ENCODE peak calls at places on chromosomes 6 and 20, in nine cellular contexts. K, U, S, X, Z, A, G, I and F are unnamed samples.

GRCh38 chr6:53741417-53741816 is 53.4 kb upstream of the LRRC1 start:
- DNase-seq in U (no peak), S (no peak), Z (no peak), G (no peak), A (no peak), X (no peak), I (no peak), K (no peak), F (no peak)

GRCh38 chr6:74277749-74278148 is 581.7 kb downstream of the CD109 start:
- DNase-seq in S (no peak), I (no peak), Z (no peak), A (peak; percentile 19), U (peak; percentile 85), G (no peak), K (no peak), X (no peak), F (no peak)

GRCh38 chr20:43938017-43938655 is 23.5 kb downstream of the TOX2 start:
- DNase-seq in S (no peak), U (peak; percentile 71), X (no peak), Z (no peak), I (no peak), A (no peak), K (no peak), G (no peak), F (no peak)

GRCh38 chr6:81894788-81895221 is 142.3 kb upstream of the TENT5A start:
- DNase-seq in U (peak; percentile 69), G (no peak), K (peak; percentile 7), A (no peak), X (peak; percentile 51), S (peak; percentile 88), I (peak; percentile 86), Z (no peak), F (peak; percentile 80)

GRCh38 chr20:7497985-7498384 is 442.3 kb downstream of the HAO1 start:
- DNase-seq in S (no peak), X (no peak), I (no peak), A (peak; percentile 94), G (peak; percentile 76), U (peak; percentile 57), K (no peak), Z (no peak), F (no peak)

GRCh38 chr6:51718533-51718932 is 368.9 kb downstream of the PKHD1 start:
- DNase-seq in I (no peak), Z (no peak), K (no peak), U (no peak), S (no peak), A (no peak), X (no peak), G (no peak), F (no peak)

GRCh38 chr6:148507774-148508173 is 165.1 kb downstream of the SASH1 start:
- DNase-seq in A (no peak), S (no peak), K (no peak), Z (no peak), I (no peak), U (no peak), G (no peak), X (no peak), F (no peak)

GRCh38 chr6:26260110-26260637 is 104.8 kb upstream of the BTN3A2 start:
- DNase-seq in A (no peak), G (no peak), Z (no peak), I (no peak), U (no peak), K (no peak), S (no peak), X (no peak), F (no peak)

GRCh38 chr20:25006431-25007167 is 14.0 kb upstream of the APMAP start:
- DNase-seq in G (no peak), K (no peak), X (peak; percentile 41), A (no peak), Z (no peak), S (no peak), U (no peak), I (peak; percentile 65), F (no peak)

GRCh38 chr6:79158856-79159516 is 75.5 kb downstream of the HMGN3 start:
- DNase-seq in S (no peak), A (no peak), K (no peak), X (no peak), I (no peak), G (peak; percentile 94), Z (no peak), U (peak; percentile 26), F (no peak)

GRCh38 chr6:149235130-149235561 is 82.4 kb upstream of the TAB2 start:
- DNase-seq in K (peak; percentile 76), A (peak; percentile 86), U (peak; percentile 98), X (no peak), I (no peak), Z (no peak), G (no peak), S (no peak), F (no peak)

GRCh38 chr6:31730631-31731086 is 1.6 kb upstream of the DDAH2 start:
- DNase-seq in G (no peak), A (no peak), Z (no peak), S (no peak), K (no peak), X (no peak), U (peak; percentile 35), I (no peak), F (no peak)

GRCh38 chr6:7684843-7685242 is 41.1 kb upstream of the BMP6 start:
- DNase-seq in S (no peak), K (no peak), G (no peak), A (no peak), Z (peak; percentile 65), U (no peak), I (no peak), X (no peak), F (no peak)

GRCh38 chr6:3075522-3076113 is 7.3 kb downstream of the RIPK1 start:
- DNase-seq in G (no peak), Z (peak; percentile 38), S (no peak), I (no peak), A (peak; percentile 18), U (peak; percentile 42), X (no peak), K (no peak), F (no peak)

GRCh38 chr6:64505312-64505711 is 869.7 kb downstream of the PHF3 start:
- DNase-seq in K (no peak), X (no peak), G (peak; percentile 27), Z (peak; percentile 63), S (no peak), A (no peak), U (no peak), I (no peak), F (no peak)

GRCh38 chr6:33988121-33989015 is 157.5 kb downstream of the GRM4 start:
- DNase-seq in S (no peak), A (no peak), U (no peak), K (no peak), Z (no peak), G (no peak), I (peak; percentile 76), X (no peak), F (no peak)

GRCh38 chr6:119138906-119139541 is 60.6 kb upstream of the FAM184A start:
- DNase-seq in G (no peak), S (no peak), A (no peak), X (no peak), K (no peak), I (peak; percentile 65), U (no peak), Z (no peak), F (no peak)

GRCh38 chr6:12119085-12119588 is 107.0 kb downstream of the HIVEP1 start:
- DNase-seq in K (no peak), A (no peak), X (no peak), Z (peak; percentile 10), S (no peak), U (no peak), G (peak; percentile 68), I (no peak), F (no peak)

GRCh38 chr6:144415014-144415413 is 129.9 kb downstream of the UTRN start:
- DNase-seq in U (peak; percentile 82), A (peak; percentile 48), Z (no peak), X (no peak), K (peak; percentile 36), I (no peak), S (no peak), G (peak; percentile 45), F (no peak)

GRCh38 chr6:99019341-99019740 is 71.6 kb upstream of the FBXL4 start:
- DNase-seq in A (no peak), Z (no peak), X (no peak), G (no peak), I (no peak), S (no peak), U (peak; percentile 26), K (peak; percentile 22), F (no peak)

GRCh38 chr20:52083627-52084232 is 107.8 kb downstream of the ZFP64 start:
- DNase-seq in K (peak; percentile 67), I (no peak), Z (peak; percentile 74), G (peak; percentile 50), A (peak; percentile 75), X (no peak), U (peak; percentile 72), S (peak; percentile 56), F (peak; percentile 65)

GRCh38 chr6:135159531-135159930 is 21.6 kb upstream of the MYB start:
- DNase-seq in K (no peak), U (peak; percentile 58), X (no peak), A (no peak), Z (no peak), I (no peak), S (no peak), G (no peak), F (no peak)

GRCh38 chr20:62719250-62719945 is 10.8 kb downstream of the NTSR1 start:
- DNase-seq in G (no peak), K (peak; percentile 65), U (peak; percentile 40), A (no peak), I (no peak), X (no peak), S (no peak), Z (no peak), F (no peak)

GRCh38 chr6:51057296-51057695 is 238.6 kb downstream of the TFAP2B start:
- DNase-seq in A (no peak), I (no peak), S (no peak), U (no peak), Z (no peak), X (no peak), K (no peak), G (no peak), F (no peak)

GRCh38 chr6:31530659-31531058 is 1.9 kb downstream of the MCCD1 start:
- DNase-seq in Z (no peak), I (peak; percentile 59), A (no peak), U (peak; percentile 30), S (no peak), X (no peak), K (no peak), G (no peak), F (no peak)

GRCh38 chr6:119043265-119043664 is 35.2 kb downstream of the FAM184A start:
- DNase-seq in A (no peak), S (no peak), K (no peak), Z (no peak), U (no peak), G (no peak), I (no peak), X (no peak), F (no peak)

GRCh38 chr6:41732601-41733348 is 2.6 kb downstream of the TFEB start:
- DNase-seq in G (peak; percentile 38), A (no peak), X (peak; percentile 77), K (no peak), U (peak; percentile 55), Z (no peak), S (peak; percentile 49), I (no peak), F (no peak)

GRCh38 chr6:158646023-158646888 is 1.7 kb upstream of the DYNLT1 start:
- DNase-seq in G (no peak), A (no peak), S (no peak), I (peak; percentile 68), Z (no peak), U (peak; percentile 64), X (no peak), K (no peak), F (no peak)

GRCh38 chr6:43886067-43886461 is 116.1 kb downstream of the VEGFA start:
- DNase-seq in Z (no peak), A (no peak), I (no peak), X (no peak), K (no peak), S (no peak), U (peak; percentile 19), G (no peak), F (peak; percentile 83)

GRCh38 chr20:22379472-22379871 is 204.9 kb downstream of the FOXA2 start:
- DNase-seq in S (no peak), I (no peak), K (peak; percentile 91), Z (no peak), U (peak; percentile 95), X (no peak), A (no peak), G (peak; percentile 52), F (no peak)

GRCh38 chr6:166206510-166207389 is 39.1 kb upstream of the TBXT start:
- DNase-seq in U (peak; percentile 18), G (no peak), A (no peak), Z (no peak), I (no peak), K (peak; percentile 36), X (no peak), S (no peak), F (no peak)